ENCODE peak calls at places on chromosomes 5 and 9, in four cellular contexts. Y is left colon, C is NCI-H774, I is upper lobe of right lung. E is an unnamed sample.

GRCh38 chr5:142637871-142638270 is 48.0 kb downstream of the FGF1 start:
- DNase-seq in Y (no peak), C (no peak), I (no peak), E (no peak)

GRCh38 chr5:9108156-9108555 is 437.7 kb downstream of the SEMA5A start:
- DNase-seq in Y (no peak), C (no peak), I (no peak), E (no peak)

GRCh38 chr5:167014657-167015056 is 1276.8 kb upstream of the WWC1 start:
- DNase-seq in Y (no peak), C (no peak), I (no peak), E (no peak)

GRCh38 chr9:105647595-105648349 is 14.5 kb upstream of the TAL2 start:
- DNase-seq in Y (no peak), C (no peak), I (no peak), E (peak)

GRCh38 chr9:108811944-108812343 is 43.8 kb downstream of the ACTL7B start:
- DNase-seq in Y (no peak), C (peak), I (no peak), E (peak)

GRCh38 chr9:83013867-83014605 is 48.9 kb downstream of the RASEF start:
- DNase-seq in Y (no peak), C (no peak), I (no peak), E (no peak)

GRCh38 chr5:169003721-169004481 is 297.0 kb downstream of the SLIT3 start:
- DNase-seq in Y (no peak), C (no peak), I (no peak), E (no peak)

GRCh38 chr9:87554177-87554940 is 56.7 kb downstream of the DAPK1 start:
- DNase-seq in Y (no peak), C (no peak), I (no peak), E (no peak)

GRCh38 chr5:11390369-11390768 is 513.9 kb downstream of the CTNND2 start:
- DNase-seq in Y (no peak), C (no peak), I (no peak), E (no peak)

GRCh38 chr5:149345892-149346222 is 558 bp downstream of the GRPEL2 start:
- DNase-seq in Y (no peak), C (no peak), I (no peak), E (peak)

GRCh38 chr9:116687762-116688160 is 656 bp downstream of the TRIM32 start:
- DNase-seq in Y (peak), C (no peak), I (no peak), E (no peak)

GRCh38 chr5:149693482-149693881 is 36.6 kb upstream of the PPARGC1B start:
- DNase-seq in Y (no peak), C (no peak), I (no peak), E (no peak)

GRCh38 chr5:82364497-82364896 is 86.3 kb upstream of the RPS23 start:
- DNase-seq in Y (no peak), C (peak), I (no peak), E (no peak)

GRCh38 chr5:82348749-82349148 is 70.6 kb upstream of the RPS23 start:
- DNase-seq in Y (no peak), C (no peak), I (no peak), E (no peak)

GRCh38 chr5:85549229-85549628 is 1068.5 kb upstream of the COX7C start:
- DNase-seq in Y (no peak), C (no peak), I (no peak), E (no peak)

GRCh38 chr9:89812556-89813181 is 207.9 kb downstream of the GADD45G start:
- DNase-seq in Y (no peak), C (no peak), I (peak), E (no peak)

GRCh38 chr5:68303038-68303738 is 87.6 kb downstream of the PIK3R1 start:
- DNase-seq in Y (no peak), C (no peak), I (no peak), E (no peak)

GRCh38 chr9:126122901-126123616 is 203.6 kb upstream of the MVB12B start:
- DNase-seq in Y (no peak), C (no peak), I (no peak), E (no peak)

GRCh38 chr9:131836021-131836420 is 96.1 kb upstream of the RAPGEF1 start:
- DNase-seq in Y (no peak), C (no peak), I (no peak), E (no peak)

GRCh38 chr5:53814819-53815218 is 254.4 kb downstream of the NDUFS4 start:
- DNase-seq in Y (no peak), C (no peak), I (no peak), E (no peak)

GRCh38 chr9:16871358-16872151 is 1.1 kb upstream of the BNC2 start:
- DNase-seq in Y (peak), C (no peak), I (peak), E (no peak)

GRCh38 chr9:4734150-4734549 is 6.9 kb downstream of the AK3 start:
- DNase-seq in Y (no peak), C (no peak), I (no peak), E (no peak)

GRCh38 chr9:86142973-86143372 is 43.6 kb upstream of the GOLM1 start:
- DNase-seq in Y (no peak), C (no peak), I (no peak), E (no peak)

GRCh38 chr9:136228107-136228875 is 17.3 kb downstream of the QSOX2 start:
- DNase-seq in Y (no peak), C (no peak), I (no peak), E (no peak)

GRCh38 chr5:147446528-147446927 is 63.3 kb downstream of the DPYSL3 start:
- DNase-seq in Y (no peak), C (no peak), I (no peak), E (no peak)

GRCh38 chr5:93925321-93925720 is 183.9 kb upstream of the POU5F2 start:
- DNase-seq in Y (no peak), C (no peak), I (no peak), E (no peak)

GRCh38 chr5:134957920-134958608 is 9.6 kb upstream of the CATSPER3 start:
- DNase-seq in Y (no peak), C (peak), I (no peak), E (no peak)

GRCh38 chr9:12464910-12465512 is 228.2 kb upstream of the TYRP1 start:
- DNase-seq in Y (no peak), C (peak), I (no peak), E (peak)

GRCh38 chr5:149549461-149550266 is 1.6 kb downstream of the CSNK1A1 start:
- DNase-seq in Y (peak), C (no peak), I (no peak), E (peak)

GRCh38 chr5:65871182-65871581 is 55.2 kb upstream of the ERBIN start:
- DNase-seq in Y (no peak), C (no peak), I (no peak), E (no peak)

GRCh38 chr5:135488727-135489465 is 36.7 kb upstream of the TIFAB start:
- DNase-seq in Y (no peak), C (peak), I (no peak), E (peak)

GRCh38 chr5:167244583-167244982 is 1046.9 kb upstream of the WWC1 start:
- DNase-seq in Y (no peak), C (peak), I (no peak), E (no peak)